ENCODE peak calls at places on chromosomes 11 and 22, in five cellular contexts. One of them, this sample, is unnamed.

GRCh38 chr22:44944891-44945600 is 64.8 kb downstream of the PHF21B start:
- DNase-seq in K562: no peak
- DNase-seq in GM12878: no peak
- DNase-seq in HepG2: no peak
- DNase-seq in A549: no peak
- DNase-seq in this sample: no peak

GRCh38 chr11:118918128-118918685 is 7.5 kb downstream of the BCL9L start:
- DNase-seq in A549: no peak
- DNase-seq in GM12878: no peak
- DNase-seq in HepG2: peak
- DNase-seq in K562: peak
- DNase-seq in this sample: peak

GRCh38 chr22:22693531-22693884 is 49.1 kb downstream of the GGTLC2 start:
- DNase-seq in K562: no peak
- DNase-seq in A549: peak
- DNase-seq in GM12878: no peak
- DNase-seq in HepG2: no peak
- DNase-seq in this sample: no peak

GRCh38 chr11:63687845-63688244 is 6.5 kb downstream of the RTN3 start:
- DNase-seq in A549: no peak
- DNase-seq in K562: no peak
- DNase-seq in HepG2: no peak
- DNase-seq in GM12878: no peak
- DNase-seq in this sample: no peak

GRCh38 chr22:35894937-35895708 is 133.5 kb downstream of the RBFOX2 start:
- DNase-seq in A549: no peak
- DNase-seq in HepG2: no peak
- DNase-seq in GM12878: no peak
- DNase-seq in K562: no peak
- DNase-seq in this sample: no peak

GRCh38 chr22:31876156-31877035 is 67.9 kb upstream of the YWHAH start:
- DNase-seq in A549: no peak
- DNase-seq in GM12878: no peak
- DNase-seq in HepG2: no peak
- DNase-seq in K562: no peak
- DNase-seq in this sample: no peak

GRCh38 chr11:73866586-73866996 is 10.1 kb downstream of the COA4 start:
- DNase-seq in A549: peak
- DNase-seq in GM12878: no peak
- DNase-seq in K562: no peak
- DNase-seq in HepG2: peak
- DNase-seq in this sample: peak

GRCh38 chr11:46290598-46291309 is 13.3 kb downstream of the CREB3L1 start:
- DNase-seq in K562: peak
- DNase-seq in GM12878: no peak
- DNase-seq in HepG2: no peak
- DNase-seq in A549: no peak
- DNase-seq in this sample: no peak

GRCh38 chr11:68297812-68298658 is 14.4 kb upstream of the LRP5 start:
- DNase-seq in K562: peak
- DNase-seq in GM12878: no peak
- DNase-seq in HepG2: peak
- DNase-seq in A549: peak
- DNase-seq in this sample: peak

GRCh38 chr11:10659339-10660216 is 34.0 kb downstream of the IRAG1 start:
- DNase-seq in A549: peak
- DNase-seq in K562: peak
- DNase-seq in GM12878: no peak
- DNase-seq in HepG2: peak
- DNase-seq in this sample: peak

GRCh38 chr11:83292709-83293435 is 6.7 kb upstream of the CCDC90B start:
- DNase-seq in A549: peak
- DNase-seq in K562: peak
- DNase-seq in HepG2: peak
- DNase-seq in GM12878: no peak
- DNase-seq in this sample: peak

GRCh38 chr11:111766834-111767142 is 599 bp upstream of the PPP2R1B start:
- DNase-seq in K562: no peak
- DNase-seq in A549: no peak
- DNase-seq in HepG2: peak
- DNase-seq in GM12878: no peak
- DNase-seq in this sample: no peak
- TF ChIP-seq MYC in K562: no peak
- TF ChIP-seq MYC in A549: no peak
- TF ChIP-seq MYC in HepG2: no peak
- TF ChIP-seq MYC in GM12878: no peak
- TF ChIP-seq MYC in this sample: no peak

GRCh38 chr11:93537767-93538261 is 5.4 kb downstream of the SMCO4 start:
- DNase-seq in GM12878: no peak
- DNase-seq in HepG2: no peak
- DNase-seq in A549: no peak
- DNase-seq in K562: no peak
- DNase-seq in this sample: no peak

GRCh38 chr11:93532285-93532789 is 10.9 kb downstream of the SMCO4 start:
- DNase-seq in K562: no peak
- DNase-seq in A549: no peak
- DNase-seq in HepG2: no peak
- DNase-seq in GM12878: no peak
- DNase-seq in this sample: no peak

GRCh38 chr11:93537022-93537421 is 6.2 kb downstream of the SMCO4 start:
- DNase-seq in A549: no peak
- DNase-seq in HepG2: no peak
- DNase-seq in GM12878: no peak
- DNase-seq in K562: no peak
- DNase-seq in this sample: no peak

GRCh38 chr11:93540337-93540736 is 2.9 kb downstream of the SMCO4 start:
- DNase-seq in GM12878: no peak
- DNase-seq in K562: no peak
- DNase-seq in HepG2: no peak
- DNase-seq in A549: no peak
- DNase-seq in this sample: no peak

DNA sequence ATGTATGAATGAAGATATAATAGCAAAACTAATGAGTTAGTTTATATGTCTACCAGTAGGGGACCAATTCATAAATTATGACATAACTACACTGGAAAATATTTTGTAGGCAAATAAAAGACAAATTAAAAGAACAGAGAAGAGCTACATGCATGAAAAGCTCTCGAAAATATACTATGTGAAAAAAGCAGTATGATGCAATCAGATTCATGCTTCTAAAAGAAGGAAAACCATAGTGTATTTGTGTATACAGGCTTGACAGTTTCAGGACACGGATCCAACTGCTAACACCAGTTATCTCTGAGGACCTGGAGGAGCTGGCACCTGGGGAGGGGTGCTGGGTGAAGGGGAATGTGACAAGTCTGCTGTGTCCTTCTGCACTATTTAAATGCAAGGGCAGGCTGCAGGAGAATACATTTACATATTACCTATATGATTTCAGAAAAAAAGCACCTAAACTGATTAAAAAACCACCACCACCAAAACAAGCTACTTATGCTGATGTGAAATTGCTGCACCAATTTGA is 6.8 kb downstream of the SMCO4 start:
- DNase-seq in GM12878: no peak
- DNase-seq in A549: no peak
- DNase-seq in K562: no peak
- DNase-seq in HepG2: no peak
- DNase-seq in this sample: no peak
- H3K27ac ChIP-seq in GM12878: peak
- H3K27ac ChIP-seq in A549: no peak
- H3K27ac ChIP-seq in K562: no peak
- H3K27ac ChIP-seq in HepG2: no peak
- H3K27ac ChIP-seq in this sample: no peak

DNA sequence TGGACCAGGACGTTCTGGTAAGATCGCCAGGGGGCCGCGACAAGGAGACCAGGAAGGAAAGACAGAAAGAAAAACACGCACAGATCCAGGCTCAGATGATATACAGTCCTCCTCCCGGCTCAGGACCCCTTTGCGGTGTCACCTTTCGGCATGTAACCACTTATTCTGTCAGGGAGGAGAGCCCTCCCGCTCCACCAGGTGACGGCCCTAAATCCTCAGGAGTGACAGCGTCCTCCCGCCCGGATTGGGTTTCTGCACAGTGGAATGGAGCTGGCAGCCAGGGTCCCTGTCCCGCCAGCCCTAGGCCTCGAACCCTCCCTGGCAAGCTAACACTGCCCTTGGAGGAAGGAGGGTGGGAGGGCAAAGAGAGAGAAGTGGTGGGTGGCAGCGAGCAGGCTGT is 24.3 kb upstream of the KCNQ1OT1 start:
- DNase-seq in A549: no peak
- DNase-seq in GM12878: no peak
- DNase-seq in HepG2: no peak
- DNase-seq in K562: no peak
- DNase-seq in this sample: no peak
- TF ChIP-seq MYC in A549: no peak
- TF ChIP-seq MYC in GM12878: no peak
- TF ChIP-seq MYC in HepG2: no peak
- TF ChIP-seq MYC in K562: no peak
- TF ChIP-seq MYC in this sample: no peak

GRCh38 chr11:26578998-26579635 is 7.1 kb upstream of the MUC15 start:
- DNase-seq in K562: no peak
- DNase-seq in A549: no peak
- DNase-seq in GM12878: no peak
- DNase-seq in HepG2: no peak
- DNase-seq in this sample: no peak
- H3K27ac ChIP-seq in K562: no peak
- H3K27ac ChIP-seq in A549: no peak
- H3K27ac ChIP-seq in GM12878: no peak
- H3K27ac ChIP-seq in HepG2: no peak
- H3K27ac ChIP-seq in this sample: no peak

GRCh38 chr11:129258205-129258604 is 66.1 kb upstream of the ARHGAP32 start:
- DNase-seq in GM12878: no peak
- DNase-seq in A549: no peak
- DNase-seq in HepG2: no peak
- DNase-seq in K562: no peak
- DNase-seq in this sample: no peak

GRCh38 chr11:129264114-129264513 is 72.0 kb upstream of the ARHGAP32 start:
- DNase-seq in HepG2: no peak
- DNase-seq in K562: no peak
- DNase-seq in GM12878: no peak
- DNase-seq in A549: no peak
- DNase-seq in this sample: no peak

GRCh38 chr11:129257512-129257911 is 65.4 kb upstream of the ARHGAP32 start:
- DNase-seq in K562: no peak
- DNase-seq in GM12878: no peak
- DNase-seq in A549: no peak
- DNase-seq in HepG2: no peak
- DNase-seq in this sample: no peak

GRCh38 chr11:129260750-129261149 is 68.6 kb upstream of the ARHGAP32 start:
- DNase-seq in K562: no peak
- DNase-seq in HepG2: no peak
- DNase-seq in A549: no peak
- DNase-seq in GM12878: no peak
- DNase-seq in this sample: no peak

DNA sequence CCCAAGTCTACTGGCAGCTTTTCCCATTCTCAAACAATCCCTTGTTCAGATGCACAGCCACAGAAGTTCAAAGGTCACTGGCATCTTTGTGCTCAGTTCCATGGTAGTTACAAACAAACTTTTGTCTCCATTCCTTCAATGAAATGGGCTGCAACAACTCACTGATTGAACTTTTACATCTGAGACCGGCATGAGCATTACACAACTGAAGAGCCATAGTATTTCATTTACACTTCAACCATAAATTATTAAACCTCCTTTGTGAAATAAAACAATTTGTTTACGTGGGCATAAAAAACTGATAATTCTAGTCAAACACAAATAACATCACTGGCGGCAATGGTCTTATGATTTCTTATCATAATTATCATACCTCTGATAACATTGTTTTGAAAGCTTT is 67.8 kb upstream of the ARHGAP32 start:
- DNase-seq in HepG2: peak
- DNase-seq in GM12878: no peak
- DNase-seq in K562: no peak
- DNase-seq in A549: no peak
- DNase-seq in this sample: no peak
- TF ChIP-seq MYC in HepG2: no peak
- TF ChIP-seq MYC in GM12878: no peak
- TF ChIP-seq MYC in K562: no peak
- TF ChIP-seq MYC in A549: no peak
- TF ChIP-seq MYC in this sample: no peak

GRCh38 chr11:66116576-66117361 is 46.7 kb downstream of the PACS1 start:
- DNase-seq in HepG2: no peak
- DNase-seq in A549: no peak
- DNase-seq in GM12878: no peak
- DNase-seq in K562: no peak
- DNase-seq in this sample: no peak
- H3K27ac ChIP-seq in HepG2: peak
- H3K27ac ChIP-seq in A549: peak
- H3K27ac ChIP-seq in GM12878: peak
- H3K27ac ChIP-seq in K562: no peak
- H3K27ac ChIP-seq in this sample: no peak

DNA sequence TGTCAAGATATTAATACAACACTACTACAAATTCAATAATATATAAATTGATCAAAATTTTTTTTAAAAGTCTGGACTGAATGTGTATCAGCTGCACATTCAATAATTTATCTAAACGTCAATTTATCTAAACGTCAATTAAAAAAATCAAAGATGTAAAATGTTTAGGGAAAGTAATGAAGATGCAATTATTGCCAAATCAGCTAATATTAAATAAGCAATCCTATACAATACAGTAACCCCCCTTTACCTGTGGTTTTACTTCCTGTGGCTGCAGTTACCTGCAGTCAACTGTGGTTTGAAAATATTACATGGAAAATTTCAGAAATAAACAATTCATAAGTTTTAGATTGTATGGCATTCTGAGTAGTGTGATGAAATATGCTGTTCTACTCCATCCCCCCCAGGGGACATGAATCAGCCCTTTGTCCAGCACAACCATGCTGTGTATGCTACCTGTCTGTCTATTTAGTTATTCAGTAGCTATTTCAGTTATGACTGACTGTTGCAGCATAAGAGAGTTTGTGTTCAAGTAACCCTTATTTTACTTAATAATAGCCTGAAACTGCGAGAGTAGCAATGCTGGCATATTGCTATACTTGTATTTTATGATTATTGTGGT is 72.2 kb downstream of the CWF19L2 start:
- DNase-seq in A549: no peak
- DNase-seq in HepG2: peak
- DNase-seq in K562: no peak
- DNase-seq in GM12878: no peak
- DNase-seq in this sample: no peak
- TF ChIP-seq MYC in A549: no peak
- TF ChIP-seq MYC in HepG2: no peak
- TF ChIP-seq MYC in K562: no peak
- TF ChIP-seq MYC in GM12878: no peak
- TF ChIP-seq MYC in this sample: no peak

This sample was measured in endothelial cell of umbilical vein.